ENCODE peak calls at places on chromosome 20, in seven cellular contexts. One of them, this sample, is unnamed.

GRCh38 chr20:36825374-36826104 is 50.4 kb upstream of the TLDC2 start:
- DNase-seq in cardiac fibroblast: no peak
- DNase-seq in HEK293T: no peak
- DNase-seq in stimulated activated CD4-positive, alpha-beta T cell treated with anti-CD3 and anti-CD28 coated beads, Interleukin-15, amount 100 ng/mL, for 24 hours: no peak
- DNase-seq in sigmoid colon: no peak
- DNase-seq in germinal center: no peak
- DNase-seq in activated CD4-positive, CD25-positive, alpha-beta regulatory T cell: no peak
- DNase-seq in this sample: no peak

GRCh38 chr20:40536866-40537265 is 152.2 kb downstream of the MAFB start:
- DNase-seq in cardiac fibroblast: peak
- DNase-seq in HEK293T: no peak
- DNase-seq in stimulated activated CD4-positive, alpha-beta T cell treated with anti-CD3 and anti-CD28 coated beads, Interleukin-15, amount 100 ng/mL, for 24 hours: no peak
- DNase-seq in sigmoid colon: no peak
- DNase-seq in germinal center: no peak
- DNase-seq in activated CD4-positive, CD25-positive, alpha-beta regulatory T cell: no peak
- DNase-seq in this sample: no peak

GRCh38 chr20:9054176-9054575 is 14.7 kb upstream of the PLCB4 start:
- DNase-seq in cardiac fibroblast: peak
- DNase-seq in HEK293T: no peak
- DNase-seq in stimulated activated CD4-positive, alpha-beta T cell treated with anti-CD3 and anti-CD28 coated beads, Interleukin-15, amount 100 ng/mL, for 24 hours: no peak
- DNase-seq in sigmoid colon: no peak
- DNase-seq in germinal center: no peak
- DNase-seq in activated CD4-positive, CD25-positive, alpha-beta regulatory T cell: no peak
- DNase-seq in this sample: no peak

GRCh38 chr20:21110811-21111210 is 4.7 kb upstream of the LINC00237 start:
- DNase-seq in cardiac fibroblast: no peak
- DNase-seq in HEK293T: no peak
- DNase-seq in stimulated activated CD4-positive, alpha-beta T cell treated with anti-CD3 and anti-CD28 coated beads, Interleukin-15, amount 100 ng/mL, for 24 hours: no peak
- DNase-seq in sigmoid colon: no peak
- DNase-seq in germinal center: no peak
- DNase-seq in activated CD4-positive, CD25-positive, alpha-beta regulatory T cell: no peak
- DNase-seq in this sample: no peak

GRCh38 chr20:58688414-58688813 is 4.2 kb upstream of the NPEPL1 start:
- DNase-seq in cardiac fibroblast: no peak
- DNase-seq in HEK293T: no peak
- DNase-seq in stimulated activated CD4-positive, alpha-beta T cell treated with anti-CD3 and anti-CD28 coated beads, Interleukin-15, amount 100 ng/mL, for 24 hours: no peak
- DNase-seq in sigmoid colon: no peak
- DNase-seq in germinal center: no peak
- DNase-seq in activated CD4-positive, CD25-positive, alpha-beta regulatory T cell: no peak
- DNase-seq in this sample: no peak

GRCh38 chr20:14415492-14415891 is 78.1 kb upstream of the FLRT3 start:
- DNase-seq in cardiac fibroblast: no peak
- DNase-seq in HEK293T: no peak
- DNase-seq in stimulated activated CD4-positive, alpha-beta T cell treated with anti-CD3 and anti-CD28 coated beads, Interleukin-15, amount 100 ng/mL, for 24 hours: no peak
- DNase-seq in sigmoid colon: no peak
- DNase-seq in germinal center: no peak
- DNase-seq in activated CD4-positive, CD25-positive, alpha-beta regulatory T cell: no peak
- DNase-seq in this sample: no peak

GRCh38 chr20:4962257-4962855 is 39.0 kb downstream of the SLC23A2 start:
- DNase-seq in cardiac fibroblast: no peak
- DNase-seq in HEK293T: no peak
- DNase-seq in stimulated activated CD4-positive, alpha-beta T cell treated with anti-CD3 and anti-CD28 coated beads, Interleukin-15, amount 100 ng/mL, for 24 hours: peak
- DNase-seq in sigmoid colon: no peak
- DNase-seq in germinal center: no peak
- DNase-seq in activated CD4-positive, CD25-positive, alpha-beta regulatory T cell: no peak
- DNase-seq in this sample: no peak

GRCh38 chr20:43969501-43969900 is 54.8 kb downstream of the TOX2 start:
- DNase-seq in cardiac fibroblast: no peak
- DNase-seq in HEK293T: no peak
- DNase-seq in stimulated activated CD4-positive, alpha-beta T cell treated with anti-CD3 and anti-CD28 coated beads, Interleukin-15, amount 100 ng/mL, for 24 hours: no peak
- DNase-seq in sigmoid colon: no peak
- DNase-seq in germinal center: no peak
- DNase-seq in activated CD4-positive, CD25-positive, alpha-beta regulatory T cell: no peak
- DNase-seq in this sample: no peak

GRCh38 chr20:51586005-51586440 is 43.5 kb upstream of the NFATC2 start:
- DNase-seq in cardiac fibroblast: peak
- DNase-seq in HEK293T: no peak
- DNase-seq in stimulated activated CD4-positive, alpha-beta T cell treated with anti-CD3 and anti-CD28 coated beads, Interleukin-15, amount 100 ng/mL, for 24 hours: no peak
- DNase-seq in sigmoid colon: no peak
- DNase-seq in germinal center: no peak
- DNase-seq in activated CD4-positive, CD25-positive, alpha-beta regulatory T cell: no peak
- DNase-seq in this sample: peak

GRCh38 chr20:25032065-25032477 is 25.9 kb downstream of the ACSS1 start:
- DNase-seq in cardiac fibroblast: no peak
- DNase-seq in HEK293T: no peak
- DNase-seq in stimulated activated CD4-positive, alpha-beta T cell treated with anti-CD3 and anti-CD28 coated beads, Interleukin-15, amount 100 ng/mL, for 24 hours: no peak
- DNase-seq in sigmoid colon: no peak
- DNase-seq in germinal center: no peak
- DNase-seq in activated CD4-positive, CD25-positive, alpha-beta regulatory T cell: no peak
- DNase-seq in this sample: no peak

GRCh38 chr20:39624316-39624715 is 662.2 kb downstream of the DHX35 start:
- DNase-seq in cardiac fibroblast: no peak
- DNase-seq in HEK293T: no peak
- DNase-seq in stimulated activated CD4-positive, alpha-beta T cell treated with anti-CD3 and anti-CD28 coated beads, Interleukin-15, amount 100 ng/mL, for 24 hours: no peak
- DNase-seq in sigmoid colon: no peak
- DNase-seq in germinal center: no peak
- DNase-seq in activated CD4-positive, CD25-positive, alpha-beta regulatory T cell: no peak
- DNase-seq in this sample: no peak

GRCh38 chr20:19938421-19938787 is 78.8 kb upstream of the NAA20 start:
- DNase-seq in cardiac fibroblast: no peak
- DNase-seq in HEK293T: no peak
- DNase-seq in stimulated activated CD4-positive, alpha-beta T cell treated with anti-CD3 and anti-CD28 coated beads, Interleukin-15, amount 100 ng/mL, for 24 hours: no peak
- DNase-seq in sigmoid colon: no peak
- DNase-seq in germinal center: no peak
- DNase-seq in activated CD4-positive, CD25-positive, alpha-beta regulatory T cell: no peak
- DNase-seq in this sample: no peak

GRCh38 chr20:44695295-44696230 is 19.6 kb upstream of the CCN5 start:
- DNase-seq in cardiac fibroblast: peak
- DNase-seq in HEK293T: no peak
- DNase-seq in stimulated activated CD4-positive, alpha-beta T cell treated with anti-CD3 and anti-CD28 coated beads, Interleukin-15, amount 100 ng/mL, for 24 hours: no peak
- DNase-seq in sigmoid colon: no peak
- DNase-seq in germinal center: no peak
- DNase-seq in activated CD4-positive, CD25-positive, alpha-beta regulatory T cell: no peak
- DNase-seq in this sample: no peak

GRCh38 chr20:63286781-63287696 is 5.9 kb upstream of the COL20A1 start:
- DNase-seq in cardiac fibroblast: no peak
- DNase-seq in HEK293T: no peak
- DNase-seq in stimulated activated CD4-positive, alpha-beta T cell treated with anti-CD3 and anti-CD28 coated beads, Interleukin-15, amount 100 ng/mL, for 24 hours: no peak
- DNase-seq in sigmoid colon: no peak
- DNase-seq in germinal center: no peak
- DNase-seq in activated CD4-positive, CD25-positive, alpha-beta regulatory T cell: no peak
- DNase-seq in this sample: no peak

GRCh38 chr20:53943522-53944291 is 126.7 kb downstream of the BCAS1 start:
- DNase-seq in cardiac fibroblast: peak
- DNase-seq in HEK293T: peak
- DNase-seq in stimulated activated CD4-positive, alpha-beta T cell treated with anti-CD3 and anti-CD28 coated beads, Interleukin-15, amount 100 ng/mL, for 24 hours: peak
- DNase-seq in sigmoid colon: no peak
- DNase-seq in germinal center: peak
- DNase-seq in activated CD4-positive, CD25-positive, alpha-beta regulatory T cell: no peak
- DNase-seq in this sample: no peak

GRCh38 chr20:62405108-62405980 is 1.7 kb downstream of the CABLES2 start:
- DNase-seq in cardiac fibroblast: peak
- DNase-seq in HEK293T: peak
- DNase-seq in stimulated activated CD4-positive, alpha-beta T cell treated with anti-CD3 and anti-CD28 coated beads, Interleukin-15, amount 100 ng/mL, for 24 hours: no peak
- DNase-seq in sigmoid colon: peak
- DNase-seq in germinal center: no peak
- DNase-seq in activated CD4-positive, CD25-positive, alpha-beta regulatory T cell: no peak
- DNase-seq in this sample: no peak

GRCh38 chr20:50032955-50033666 is 50.3 kb downstream of the SNAI1 start:
- DNase-seq in cardiac fibroblast: no peak
- DNase-seq in HEK293T: no peak
- DNase-seq in stimulated activated CD4-positive, alpha-beta T cell treated with anti-CD3 and anti-CD28 coated beads, Interleukin-15, amount 100 ng/mL, for 24 hours: no peak
- DNase-seq in sigmoid colon: no peak
- DNase-seq in germinal center: no peak
- DNase-seq in activated CD4-positive, CD25-positive, alpha-beta regulatory T cell: no peak
- DNase-seq in this sample: no peak

GRCh38 chr20:13865825-13866351 is 81.1 kb downstream of the NDUFAF5 start:
- DNase-seq in cardiac fibroblast: no peak
- DNase-seq in HEK293T: no peak
- DNase-seq in stimulated activated CD4-positive, alpha-beta T cell treated with anti-CD3 and anti-CD28 coated beads, Interleukin-15, amount 100 ng/mL, for 24 hours: no peak
- DNase-seq in sigmoid colon: no peak
- DNase-seq in germinal center: no peak
- DNase-seq in activated CD4-positive, CD25-positive, alpha-beta regulatory T cell: no peak
- DNase-seq in this sample: no peak

GRCh38 chr20:10670521-10671220 is 3.1 kb downstream of the JAG1 start:
- DNase-seq in cardiac fibroblast: peak
- DNase-seq in HEK293T: no peak
- DNase-seq in stimulated activated CD4-positive, alpha-beta T cell treated with anti-CD3 and anti-CD28 coated beads, Interleukin-15, amount 100 ng/mL, for 24 hours: no peak
- DNase-seq in sigmoid colon: no peak
- DNase-seq in germinal center: peak
- DNase-seq in activated CD4-positive, CD25-positive, alpha-beta regulatory T cell: no peak
- DNase-seq in this sample: no peak

GRCh38 chr20:63549679-63550282 is 2.2 kb upstream of the SRMS start:
- DNase-seq in cardiac fibroblast: no peak
- DNase-seq in HEK293T: no peak
- DNase-seq in stimulated activated CD4-positive, alpha-beta T cell treated with anti-CD3 and anti-CD28 coated beads, Interleukin-15, amount 100 ng/mL, for 24 hours: no peak
- DNase-seq in sigmoid colon: no peak
- DNase-seq in germinal center: no peak
- DNase-seq in activated CD4-positive, CD25-positive, alpha-beta regulatory T cell: no peak
- DNase-seq in this sample: no peak

GRCh38 chr20:46720776-46721425 is 11.5 kb downstream of the SLC2A10 start:
- DNase-seq in cardiac fibroblast: peak
- DNase-seq in HEK293T: no peak
- DNase-seq in stimulated activated CD4-positive, alpha-beta T cell treated with anti-CD3 and anti-CD28 coated beads, Interleukin-15, amount 100 ng/mL, for 24 hours: no peak
- DNase-seq in sigmoid colon: no peak
- DNase-seq in germinal center: no peak
- DNase-seq in activated CD4-positive, CD25-positive, alpha-beta regulatory T cell: no peak
- DNase-seq in this sample: no peak

GRCh38 chr20:61560361-61560853 is 308.3 kb downstream of the CDH4 start:
- DNase-seq in cardiac fibroblast: peak
- DNase-seq in HEK293T: peak
- DNase-seq in stimulated activated CD4-positive, alpha-beta T cell treated with anti-CD3 and anti-CD28 coated beads, Interleukin-15, amount 100 ng/mL, for 24 hours: no peak
- DNase-seq in sigmoid colon: no peak
- DNase-seq in germinal center: no peak
- DNase-seq in activated CD4-positive, CD25-positive, alpha-beta regulatory T cell: no peak
- DNase-seq in this sample: peak